ENCODE peak calls at places on chromosomes 13 and 19, in eight cellular contexts. T is NCI-H2107, I is Calu3, M is amygdala, W is brain microvascular endothelial cell, N is fibroblast of lung, E is non-pigmented ciliary epithelial cell, V is B cell. Y is an unnamed sample.

GRCh38 chr19:33722456-33723239 is 74.0 kb upstream of the KCTD15 start:
- DNase-seq in T (no peak), I (no peak), M (no peak), W (no peak), N (no peak), E (no peak), V (no peak), Y (no peak)

GRCh38 chr13:51643882-51644281 is 59.6 kb downstream of the WDFY2 start:
- DNase-seq in T (no peak), I (no peak), M (no peak), W (peak; percentile 87), N (peak; percentile 90), E (peak; percentile 88), V (no peak), Y (no peak)

GRCh38 chr19:1856698-1857603 is 6.4 kb downstream of the KLF16 start:
- DNase-seq in T (no peak), I (peak; percentile 88), M (peak; percentile 73), W (peak; percentile 60), N (peak; percentile 75), E (peak; percentile 20), V (peak; percentile 78), Y (no peak)

GRCh38 chr13:79547821-79548220 is 66.9 kb downstream of the NDFIP2 start:
- DNase-seq in T (no peak), I (no peak), M (no peak), W (no peak), N (no peak), E (no peak), V (no peak), Y (no peak)

GRCh38 chr13:95207769-95208366 is 93.4 kb downstream of the ABCC4 start:
- DNase-seq in T (no peak), I (no peak), M (no peak), W (no peak), N (no peak), E (no peak), V (no peak), Y (no peak)

GRCh38 chr19:1167687-1168561 is 6.1 kb downstream of the SBNO2 start:
- DNase-seq in T (no peak), I (no peak), M (no peak), W (no peak), N (no peak), E (no peak), V (no peak), Y (no peak)

GRCh38 chr13:27476943-27477681 is 26.7 kb upstream of the MTIF3 start:
- DNase-seq in T (no peak), I (peak; percentile 53), M (no peak), W (peak; percentile 29), N (peak; percentile 64), E (no peak), V (peak; percentile 51), Y (no peak)

GRCh38 chr13:112711528-112712265 is 21.9 kb downstream of the ATP11A start:
- DNase-seq in T (no peak), I (peak; percentile 43), M (peak; percentile 54), W (peak; percentile 88), N (peak; percentile 97), E (peak; percentile 69), V (peak; percentile 49), Y (no peak)

GRCh38 chr13:83810136-83810535 is 72.1 kb downstream of the SLITRK1 start:
- DNase-seq in T (no peak), I (no peak), M (no peak), W (no peak), N (no peak), E (no peak), V (no peak), Y (no peak)

GRCh38 chr13:108947551-108948030 is 318.2 kb downstream of the MYO16 start:
- DNase-seq in T (no peak), I (no peak), M (no peak), W (peak; percentile 59), N (peak; percentile 66), E (no peak), V (no peak), Y (no peak)

GRCh38 chr19:7705387-7706187 is 3.7 kb upstream of the FCER2 start:
- DNase-seq in T (no peak), I (no peak), M (no peak), W (no peak), N (no peak), E (no peak), V (peak; percentile 91), Y (peak; percentile 61)

GRCh38 chr13:41919031-41919740 is 41.7 kb downstream of the VWA8 start:
- DNase-seq in T (no peak), I (no peak), M (no peak), W (no peak), N (no peak), E (no peak), V (no peak), Y (no peak)

GRCh38 chr13:89150362-89150761 is 1479.2 kb downstream of the SLITRK5 start:
- DNase-seq in T (no peak), I (no peak), M (no peak), W (no peak), N (peak; percentile 77), E (peak; percentile 18), V (no peak), Y (no peak)

GRCh38 chr13:101915333-101915732 is 462.9 kb downstream of the ITGBL1 start:
- DNase-seq in T (no peak), I (no peak), M (no peak), W (no peak), N (no peak), E (no peak), V (no peak), Y (no peak)

GRCh38 chr13:104525467-104525866 is 1459.2 kb upstream of the SLC10A2 start:
- DNase-seq in T (no peak), I (no peak), M (no peak), W (no peak), N (no peak), E (no peak), V (no peak), Y (no peak)

GRCh38 chr19:49884109-49884508 is 6.6 kb downstream of the TBC1D17 start:
- DNase-seq in T (no peak), I (no peak), M (no peak), W (no peak), N (no peak), E (no peak), V (no peak), Y (no peak)

GRCh38 chr13:90445179-90445578 is 902.3 kb upstream of the MIR17HG start:
- DNase-seq in T (no peak), I (peak; percentile 8), M (no peak), W (peak; percentile 86), N (peak; percentile 85), E (peak; percentile 90), V (no peak), Y (no peak)

GRCh38 chr13:51243227-51243626 is 21.0 kb downstream of the FAM124A start:
- DNase-seq in T (no peak), I (no peak), M (no peak), W (no peak), N (no peak), E (no peak), V (no peak), Y (no peak)

GRCh38 chr19:34096020-34096915 is 76.0 kb upstream of the LSM14A start:
- DNase-seq in T (no peak), I (peak; percentile 20), M (no peak), W (peak; percentile 28), N (peak; percentile 65), E (no peak), V (no peak), Y (no peak)

GRCh38 chr13:100646030-100646673 is 28.4 kb downstream of the TMTC4 start:
- DNase-seq in T (peak; percentile 9), I (peak; percentile 5), M (peak; percentile 49), W (peak; percentile 49), N (peak; percentile 25), E (peak; percentile 15), V (no peak), Y (no peak)

GRCh38 chr19:36152886-36153525 is 759 bp upstream of the COX7A1 start:
- DNase-seq in T (no peak), I (no peak), M (no peak), W (no peak), N (no peak), E (no peak), V (no peak), Y (no peak)

GRCh38 chr13:67278230-67278629 is 48.1 kb upstream of the PCDH9 start:
- DNase-seq in T (no peak), I (no peak), M (no peak), W (peak; percentile 90), N (peak; percentile 78), E (peak; percentile 84), V (no peak), Y (no peak)

GRCh38 chr19:31223805-31224534 is 125.3 kb downstream of the TSHZ3 start:
- DNase-seq in T (no peak), I (no peak), M (no peak), W (peak; percentile 91), N (peak; percentile 95), E (peak; percentile 91), V (no peak), Y (no peak)

GRCh38 chr19:40284501-40285352 is at the start of gene AKT2:
- DNase-seq in T (no peak), I (peak; percentile 79), M (peak; percentile 90), W (peak; percentile 3), N (peak; percentile 49), E (no peak), V (peak; percentile 83), Y (peak; percentile 12)

GRCh38 chr13:34695063-34695462 is 247.0 kb upstream of the NBEA start:
- DNase-seq in T (no peak), I (no peak), M (no peak), W (no peak), N (no peak), E (no peak), V (no peak), Y (no peak)

GRCh38 chr19:14553939-14554243 is 18.0 kb downstream of the NDUFB7 start:
- DNase-seq in T (no peak), I (no peak), M (no peak), W (no peak), N (no peak), E (no peak), V (no peak), Y (no peak)

GRCh38 chr19:32407004-32407992 is 1.7 kb downstream of the DPY19L3 start:
- DNase-seq in T (no peak), I (no peak), M (peak; percentile 32), W (peak; percentile 12), N (peak; percentile 61), E (no peak), V (no peak), Y (no peak)

GRCh38 chr13:107222619-107223018 is 654.7 kb upstream of the ARGLU1 start:
- DNase-seq in T (no peak), I (no peak), M (no peak), W (no peak), N (no peak), E (no peak), V (no peak), Y (no peak)

GRCh38 chr13:60759499-60759898 is 362.5 kb downstream of the TDRD3 start:
- DNase-seq in T (no peak), I (peak; percentile 5), M (no peak), W (peak; percentile 26), N (no peak), E (peak; percentile 15), V (no peak), Y (no peak)

GRCh38 chr13:45537506-45537905 is 72.8 kb downstream of the COG3 start:
- DNase-seq in T (no peak), I (no peak), M (no peak), W (no peak), N (peak; percentile 22), E (no peak), V (no peak), Y (no peak)

GRCh38 chr13:42892760-42893159 is 99.3 kb downstream of the EPSTI1 start:
- DNase-seq in T (no peak), I (no peak), M (no peak), W (peak; percentile 11), N (peak; percentile 69), E (no peak), V (no peak), Y (no peak)